ENCODE peak calls at places on chromosomes 1 and 21, in four cellular contexts. One of them, this sample, is unnamed. For H3K4me1, the result is how much of the 10 kb centered on the place peaks cover.

GRCh38 chr1:109570414-109570813 is 22.0 kb downstream of the GNAI3 start:
- DNase-seq in heart left ventricle: no peak
- DNase-seq in IMR-90: peak
- DNase-seq in K562: no peak
- DNase-seq in this sample: no peak

GRCh38 chr1:17168480-17168878 is 36.4 kb upstream of the PADI1 start:
- DNase-seq in K562: no peak
- DNase-seq in heart left ventricle: no peak
- DNase-seq in IMR-90: peak
- DNase-seq in this sample: no peak

GRCh38 chr1:108590436-108590835 is 30.5 kb downstream of the EEIG2 start:
- DNase-seq in K562: no peak
- DNase-seq in IMR-90: peak
- DNase-seq in heart left ventricle: peak
- DNase-seq in this sample: no peak

GRCh38 chr1:164689672-164690655 is 131.0 kb downstream of the PBX1 start:
- DNase-seq in IMR-90: no peak
- DNase-seq in heart left ventricle: no peak
- DNase-seq in K562: no peak
- DNase-seq in this sample: no peak

GRCh38 chr1:228050571-228051181 is 31.8 kb upstream of the ARF1 start:
- DNase-seq in K562: no peak
- DNase-seq in IMR-90: no peak
- DNase-seq in heart left ventricle: no peak
- DNase-seq in this sample: no peak

GRCh38 chr1:243393093-243393492 is 137.3 kb downstream of the SDCCAG8 start:
- DNase-seq in heart left ventricle: no peak
- DNase-seq in IMR-90: no peak
- DNase-seq in K562: no peak
- DNase-seq in this sample: no peak

GRCh38 chr1:111615874-111616715 is 3.5 kb upstream of the RAP1A start:
- DNase-seq in heart left ventricle: no peak
- DNase-seq in IMR-90: peak
- DNase-seq in K562: no peak
- DNase-seq in this sample: no peak

GRCh38 chr1:208387908-208388756 is 143.9 kb upstream of the PLXNA2 start:
- DNase-seq in K562: no peak
- DNase-seq in IMR-90: no peak
- DNase-seq in heart left ventricle: no peak
- DNase-seq in this sample: no peak

GRCh38 chr1:231590453-231591198 is 36.0 kb upstream of the DISC1 start:
- DNase-seq in heart left ventricle: peak
- DNase-seq in IMR-90: peak
- DNase-seq in K562: no peak
- DNase-seq in this sample: peak

GRCh38 chr1:228364706-228365213 is 41.9 kb downstream of the TRIM11 start:
- DNase-seq in heart left ventricle: peak
- DNase-seq in IMR-90: no peak
- DNase-seq in K562: no peak
- DNase-seq in this sample: peak

GRCh38 chr1:230899845-230900251 is 31.5 kb upstream of the C1orf198 start:
- DNase-seq in K562: no peak
- DNase-seq in IMR-90: peak
- DNase-seq in heart left ventricle: no peak
- DNase-seq in this sample: no peak

GRCh38 chr21:15222711-15223110 is 157.9 kb upstream of the NRIP1 start:
- DNase-seq in K562: no peak
- DNase-seq in IMR-90: no peak
- DNase-seq in heart left ventricle: no peak
- DNase-seq in this sample: no peak

GRCh38 chr1:19648689-19649088 is 4.6 kb downstream of the NBL1 start:
- DNase-seq in IMR-90: no peak
- DNase-seq in K562: no peak
- DNase-seq in heart left ventricle: no peak
- DNase-seq in this sample: no peak

GRCh38 chr1:55076356-55076755 is 37.0 kb downstream of the PCSK9 start:
- DNase-seq in IMR-90: no peak
- DNase-seq in K562: no peak
- DNase-seq in heart left ventricle: no peak
- DNase-seq in this sample: no peak

GRCh38 chr1:89659322-89660061 is 26.6 kb downstream of the LRRC8C start:
- DNase-seq in IMR-90: no peak
- DNase-seq in heart left ventricle: peak
- DNase-seq in K562: no peak
- DNase-seq in this sample: no peak

GRCh38 chr21:41711416-41712023 is 55.3 kb downstream of the RIPK4 start:
- DNase-seq in IMR-90: no peak
- DNase-seq in heart left ventricle: no peak
- DNase-seq in K562: no peak
- DNase-seq in this sample: no peak

GRCh38 chr1:241582921-241583321 is 50.7 kb downstream of the KMO start:
- DNase-seq in heart left ventricle: no peak
- DNase-seq in IMR-90: no peak
- DNase-seq in K562: no peak
- DNase-seq in this sample: no peak

GRCh38 chr1:161427733-161428516 is 60.2 kb upstream of the CFAP126 start:
- DNase-seq in IMR-90: peak
- DNase-seq in heart left ventricle: no peak
- DNase-seq in K562: peak
- DNase-seq in this sample: no peak

GRCh38 chr1:224852901-224853568 is 76.4 kb upstream of the DNAH14 start:
- DNase-seq in heart left ventricle: no peak
- DNase-seq in IMR-90: peak
- DNase-seq in K562: peak
- DNase-seq in this sample: no peak

GRCh38 chr1:202268032-202268431 is 73.7 kb downstream of the UBE2T start:
- DNase-seq in K562: no peak
- DNase-seq in IMR-90: no peak
- DNase-seq in heart left ventricle: no peak
- DNase-seq in this sample: no peak

GRCh38 chr1:84366786-84367185 is 31.5 kb upstream of the DNASE2B start:
- DNase-seq in K562: no peak
- DNase-seq in heart left ventricle: no peak
- DNase-seq in IMR-90: peak
- DNase-seq in this sample: no peak

GRCh38 chr1:108816049-108816882 is 40.6 kb downstream of the AKNAD1 start:
- DNase-seq in K562: peak
- DNase-seq in IMR-90: peak
- DNase-seq in heart left ventricle: peak
- DNase-seq in this sample: peak

GRCh38 chr1:15429701-15430149 is 8.5 kb upstream of the CTRC start:
- DNase-seq in IMR-90: peak
- DNase-seq in K562: no peak
- DNase-seq in heart left ventricle: no peak
- DNase-seq in this sample: no peak

GRCh38 chr1:222620566-222620965 is 2.7 kb downstream of the MIA3 start:
- DNase-seq in heart left ventricle: no peak
- DNase-seq in K562: no peak
- DNase-seq in IMR-90: no peak
- DNase-seq in this sample: no peak

GRCh38 chr1:222617367-222617951 is 438 bp upstream of the MIA3 start:
- DNase-seq in heart left ventricle: peak
- DNase-seq in IMR-90: peak
- DNase-seq in K562: peak
- DNase-seq in this sample: peak

GRCh38 chr1:222616535-222616934 is 1.4 kb upstream of the MIA3 start:
- DNase-seq in IMR-90: peak
- DNase-seq in K562: no peak
- DNase-seq in heart left ventricle: no peak
- DNase-seq in this sample: peak

GRCh38 chr1:222618880-222619321 is 1.0 kb downstream of the MIA3 start:
- DNase-seq in heart left ventricle: peak
- DNase-seq in IMR-90: peak
- DNase-seq in K562: peak
- DNase-seq in this sample: no peak

DNA sequence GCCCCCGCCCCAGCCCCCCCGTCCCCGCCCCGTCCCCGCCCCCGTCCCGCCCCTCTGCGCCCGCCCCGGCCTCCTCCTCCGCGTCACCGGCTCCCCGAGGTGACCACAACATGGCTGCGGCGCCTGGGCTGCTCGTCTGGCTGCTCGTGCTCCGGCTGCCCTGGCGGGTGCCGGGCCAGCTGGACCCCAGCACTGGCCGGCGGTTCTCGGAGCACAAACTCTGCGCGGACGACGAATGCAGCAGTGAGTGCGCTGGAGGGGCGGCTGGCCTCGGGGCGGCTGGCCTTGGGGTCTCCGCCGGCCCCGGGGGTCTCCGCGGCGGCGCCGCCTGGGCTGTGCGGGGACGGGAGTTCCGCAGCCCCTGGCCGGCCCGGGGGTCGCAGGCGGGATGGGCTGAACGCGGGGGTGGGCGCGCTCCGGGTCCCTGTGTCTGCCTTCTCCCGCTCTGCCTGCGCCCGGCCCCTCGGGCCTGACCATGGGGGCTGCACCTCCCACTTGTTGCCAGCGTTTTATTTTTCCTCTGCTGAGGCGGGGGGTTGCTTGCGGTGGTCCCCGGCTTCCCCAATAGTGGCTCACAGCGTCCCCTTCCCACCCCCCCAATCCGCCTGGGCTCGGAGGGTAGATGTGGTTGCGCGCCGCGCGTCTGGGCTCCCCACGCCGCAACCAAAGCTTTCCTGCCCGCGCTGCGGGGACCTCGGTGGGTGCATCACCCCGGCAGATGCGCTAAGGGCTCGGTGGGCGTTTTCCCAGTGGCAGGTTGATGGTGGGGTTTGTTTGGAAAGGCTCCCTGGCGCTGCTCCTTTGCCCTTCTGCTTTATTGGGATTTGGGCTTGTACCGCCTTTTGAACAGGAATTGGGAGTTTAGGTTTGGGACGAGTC is at the start of gene MIA3:
- DNase-seq in K562: peak
- DNase-seq in IMR-90: peak
- DNase-seq in heart left ventricle: peak
- DNase-seq in this sample: peak
- TF ChIP-seq POLR2A in K562: peak
- TF ChIP-seq POLR2A in IMR-90: peak
- TF ChIP-seq POLR2A in heart left ventricle: no peak
- TF ChIP-seq POLR2A in this sample: peak

GRCh38 chr1:175129997-175130648 is 62.5 kb downstream of the KIAA0040 start:
- DNase-seq in IMR-90: no peak
- DNase-seq in heart left ventricle: no peak
- DNase-seq in K562: no peak
- DNase-seq in this sample: no peak

GRCh38 chr1:175129644-175129996 is 62.0 kb downstream of the TNN start:
- DNase-seq in K562: no peak
- DNase-seq in heart left ventricle: no peak
- DNase-seq in IMR-90: no peak
- DNase-seq in this sample: no peak

GRCh38 chr1:175129182-175129581 is 61.5 kb downstream of the TNN start:
- DNase-seq in K562: no peak
- DNase-seq in heart left ventricle: no peak
- DNase-seq in IMR-90: peak
- DNase-seq in this sample: no peak

GRCh38 chr1:175127565-175127964 is 59.9 kb downstream of the TNN start:
- DNase-seq in K562: no peak
- DNase-seq in heart left ventricle: no peak
- DNase-seq in IMR-90: no peak
- DNase-seq in this sample: no peak

GRCh38 chr1:175128523-175128922 is 60.9 kb downstream of the TNN start:
- DNase-seq in IMR-90: no peak
- DNase-seq in heart left ventricle: no peak
- DNase-seq in K562: no peak
- DNase-seq in this sample: no peak
- H3K4me1 ChIP-seq in IMR-90: under half
- H3K4me1 ChIP-seq in heart left ventricle: under half
- H3K4me1 ChIP-seq in K562: under half
- H3K4me1 ChIP-seq in this sample: under half

GRCh38 chr1:185933580-185933979 is 199.4 kb downstream of the HMCN1 start:
- DNase-seq in K562: no peak
- DNase-seq in IMR-90: no peak
- DNase-seq in heart left ventricle: no peak
- DNase-seq in this sample: no peak

GRCh38 chr1:185935360-185935759 is 201.2 kb downstream of the HMCN1 start:
- DNase-seq in heart left ventricle: no peak
- DNase-seq in IMR-90: no peak
- DNase-seq in K562: no peak
- DNase-seq in this sample: no peak

GRCh38 chr1:185936641-185937040 is 202.4 kb downstream of the HMCN1 start:
- DNase-seq in heart left ventricle: no peak
- DNase-seq in K562: no peak
- DNase-seq in IMR-90: no peak
- DNase-seq in this sample: no peak

GRCh38 chr1:185931438-185931837 is 197.2 kb downstream of the HMCN1 start:
- DNase-seq in heart left ventricle: no peak
- DNase-seq in K562: no peak
- DNase-seq in IMR-90: no peak
- DNase-seq in this sample: no peak

DNA sequence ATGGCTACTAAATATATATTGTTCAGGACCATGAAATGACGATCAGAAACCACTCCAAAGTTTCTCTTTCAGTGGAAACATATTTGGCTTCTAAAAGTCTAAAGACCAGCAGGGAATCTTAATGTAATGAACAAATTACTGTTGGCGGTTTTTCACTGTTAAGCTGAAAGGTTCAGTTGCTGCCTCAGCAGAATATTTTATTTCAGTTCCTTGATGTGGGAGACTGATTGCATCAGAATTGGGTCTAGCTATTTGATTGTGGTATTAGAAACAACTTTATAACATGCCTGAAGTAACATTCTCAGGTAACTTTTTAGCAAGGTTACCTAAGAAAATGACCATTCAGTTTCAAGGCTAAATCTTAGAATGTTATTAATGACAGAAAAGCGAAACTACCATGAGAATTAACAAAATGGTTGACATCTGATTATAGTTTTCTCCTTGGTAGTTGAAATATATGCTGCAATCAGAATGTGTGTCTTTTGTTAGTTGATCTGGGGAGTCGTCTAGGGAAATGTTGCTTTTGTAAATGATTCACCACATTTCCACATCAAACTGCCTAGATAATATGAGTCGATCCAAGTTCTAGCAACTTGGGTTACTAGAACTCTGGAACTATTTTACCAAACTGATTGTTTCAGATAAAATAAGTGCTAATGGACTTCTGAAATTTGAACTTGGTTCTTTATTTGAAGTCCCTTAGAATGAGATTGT is 200.4 kb downstream of the HMCN1 start:
- DNase-seq in heart left ventricle: no peak
- DNase-seq in K562: no peak
- DNase-seq in IMR-90: peak
- DNase-seq in this sample: no peak
- TF ChIP-seq POLR2A in heart left ventricle: no peak
- TF ChIP-seq POLR2A in K562: no peak
- TF ChIP-seq POLR2A in IMR-90: no peak
- TF ChIP-seq POLR2A in this sample: no peak

GRCh38 chr1:78005347-78005722 is 596 bp downstream of the DNAJB4 start:
- DNase-seq in heart left ventricle: no peak
- DNase-seq in IMR-90: no peak
- DNase-seq in K562: no peak
- DNase-seq in this sample: no peak

GRCh38 chr1:78004719-78005346 is at the start of gene DNAJB4:
- DNase-seq in K562: peak
- DNase-seq in heart left ventricle: peak
- DNase-seq in IMR-90: peak
- DNase-seq in this sample: peak

GRCh38 chr1:78007677-78008341 is 3.1 kb downstream of the DNAJB4 start:
- DNase-seq in K562: no peak
- DNase-seq in IMR-90: no peak
- DNase-seq in heart left ventricle: no peak
- DNase-seq in this sample: no peak

GRCh38 chr1:78005755-78006154 is 1.0 kb downstream of the DNAJB4 start:
- DNase-seq in IMR-90: peak
- DNase-seq in K562: no peak
- DNase-seq in heart left ventricle: no peak
- DNase-seq in this sample: no peak

GRCh38 chr1:78006491-78006890 is 1.8 kb downstream of the DNAJB4 start:
- DNase-seq in K562: no peak
- DNase-seq in IMR-90: no peak
- DNase-seq in heart left ventricle: no peak
- DNase-seq in this sample: no peak
- H3K4me1 ChIP-seq in K562: under half
- H3K4me1 ChIP-seq in IMR-90: under half
- H3K4me1 ChIP-seq in heart left ventricle: under half
- H3K4me1 ChIP-seq in this sample: under half